ENCODE peak calls at places on chromosome 12, in four cellular contexts. R is HCT116, S is GM12878, H is K562. X is an unnamed sample.
A peak's percentile ranks its signal among the peaks of the same experiment; 100 is the strongest.

GRCh38 chr12:103021538-103022218 is 64.2 kb downstream of the ASCL1 start:
- DNase-seq in R (no peak), S (no peak), H (no peak), X (no peak)

GRCh38 chr12:120724720-120725119 is 906 bp upstream of the ACADS start:
- DNase-seq in S (no peak), R (no peak), H (no peak), X (no peak)

GRCh38 chr12:14913381-14913781 is 25.0 kb downstream of the ERP27 start:
- DNase-seq in H (no peak), S (no peak), R (peak; percentile 42), X (no peak)

GRCh38 chr12:98419101-98419794 is 96.1 kb upstream of the TMPO start:
- DNase-seq in S (no peak), H (no peak), R (no peak), X (no peak)

GRCh38 chr12:9634177-9634803 is 26.6 kb upstream of the KLRB1 start:
- DNase-seq in H (peak; percentile 69), R (no peak), S (no peak), X (peak; percentile 71)

GRCh38 chr12:65998536-65999530 is 131.7 kb downstream of the LLPH start:
- DNase-seq in R (no peak), S (no peak), H (no peak), X (no peak)

GRCh38 chr12:6275609-6276246 is 34.8 kb upstream of the PLEKHG6 start:
- DNase-seq in H (no peak), R (no peak), S (no peak), X (no peak)

GRCh38 chr12:18250313-18250916 is 10.9 kb upstream of the PIK3C2G start:
- DNase-seq in R (peak; percentile 54), H (peak; percentile 43), S (no peak), X (no peak)

GRCh38 chr12:96752211-96752610 is 154.8 kb upstream of the NEDD1 start:
- DNase-seq in H (no peak), S (no peak), R (no peak), X (no peak)

GRCh38 chr12:105212431-105212830 is 23.5 kb downstream of the APPL2 start:
- DNase-seq in S (no peak), R (no peak), H (no peak), X (no peak)

GRCh38 chr12:101599311-101599710 is 4.5 kb downstream of the MYBPC1 start:
- DNase-seq in H (no peak), R (no peak), S (no peak), X (no peak)
- TF ChIP-seq EGR1 in H (no peak), R (no peak), S (no peak), X (no peak)

GRCh38 chr12:63150255-63151060 is 543 bp downstream of the AVPR1A start:
- DNase-seq in S (no peak), H (no peak), R (no peak), X (peak; percentile 27)

GRCh38 chr12:63149884-63150254 is 1.1 kb downstream of the AVPR1A start:
- DNase-seq in H (no peak), R (no peak), S (no peak), X (no peak)

GRCh38 chr12:63154560-63154959 is 3.6 kb upstream of the AVPR1A start:
- DNase-seq in R (no peak), S (no peak), H (no peak), X (no peak)

GRCh38 chr12:63151061-63151897 is at the start of gene AVPR1A:
- DNase-seq in S (no peak), R (no peak), H (no peak), X (no peak)

GRCh38 chr12:63151898-63152700 is 1.1 kb upstream of the AVPR1A start:
- DNase-seq in R (peak; percentile 43), S (no peak), H (peak; percentile 41), X (no peak)
- TF ChIP-seq EGR1 in R (no peak), S (no peak), H (no peak), X (no peak)

GRCh38 chr12:81811066-81811777 is 52.1 kb upstream of the PPFIA2 start:
- DNase-seq in H (no peak), R (no peak), S (no peak), X (no peak)
- TF ChIP-seq EGR1 in H (no peak), R (no peak), S (no peak), X (no peak)

GRCh38 chr12:76023069-76023690 is 8.4 kb downstream of the PHLDA1 start:
- DNase-seq in H (no peak), R (no peak), S (no peak), X (no peak)

GRCh38 chr12:76018111-76018510 is 13.5 kb downstream of the PHLDA1 start:
- DNase-seq in H (no peak), S (no peak), R (no peak), X (no peak)

GRCh38 chr12:76020731-76021672 is 10.6 kb downstream of the PHLDA1 start:
- DNase-seq in R (peak; percentile 84), S (peak; percentile 19), H (peak; percentile 52), X (no peak)

GRCh38 chr12:76018672-76019071 is 12.9 kb downstream of the PHLDA1 start:
- DNase-seq in R (no peak), H (no peak), S (no peak), X (no peak)

GRCh38 chr12:76020281-76020680 is 11.3 kb downstream of the PHLDA1 start:
- DNase-seq in S (peak; percentile 15), R (peak; percentile 81), H (no peak), X (no peak)
- TF ChIP-seq EGR1 in S (no peak), R (no peak), H (no peak), X (no peak)

DNA sequence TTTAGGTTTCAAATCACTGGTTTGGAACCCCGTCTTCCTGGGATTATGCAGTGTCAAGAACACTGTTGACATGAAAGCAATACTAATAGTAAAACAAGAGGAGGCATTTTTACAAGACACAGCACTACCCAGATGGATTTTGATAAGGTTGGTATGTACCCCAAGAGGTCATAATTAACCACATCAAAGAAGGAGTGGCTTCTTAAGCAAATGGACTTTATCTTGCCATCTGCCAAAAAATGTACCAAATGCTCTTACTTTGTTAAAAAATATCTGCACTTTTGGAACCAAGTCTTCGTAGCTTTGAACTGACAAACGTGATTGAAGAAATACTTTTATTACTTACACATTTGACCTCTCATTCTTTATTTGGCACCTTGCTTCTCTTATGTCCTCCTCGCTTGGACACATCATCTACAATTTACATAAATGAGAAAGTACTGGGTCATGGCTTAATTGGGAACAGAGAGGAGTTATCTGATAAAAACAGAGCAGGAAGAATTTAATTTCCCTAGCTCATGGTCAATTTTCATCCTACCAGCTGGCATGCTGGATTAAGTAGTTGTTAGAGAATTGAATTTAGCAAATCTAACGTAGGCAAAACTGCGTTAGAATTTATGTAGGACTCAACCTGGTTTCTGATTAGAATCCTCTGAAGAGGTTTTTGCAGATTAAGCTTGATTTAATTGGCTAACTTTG is 54.5 kb upstream of the PRICKLE1 start:
- DNase-seq in S (no peak), H (no peak), R (no peak), X (no peak)
- TF ChIP-seq EGR1 in S (no peak), H (no peak), R (no peak), X (no peak)

GRCh38 chr12:124420972-124421674 is 126.2 kb downstream of the RFLNA start:
- DNase-seq in R (no peak), S (no peak), H (no peak), X (no peak)

GRCh38 chr12:124420041-124420765 is 125.3 kb downstream of the RFLNA start:
- DNase-seq in H (no peak), S (no peak), R (no peak), X (no peak)

GRCh38 chr12:124422570-124423523 is 128.0 kb downstream of the RFLNA start:
- DNase-seq in H (peak; percentile 90), R (peak; percentile 84), S (no peak), X (no peak)

GRCh38 chr12:124423683-124424515 is 129.0 kb downstream of the RFLNA start:
- DNase-seq in S (no peak), H (no peak), R (no peak), X (no peak)

DNA sequence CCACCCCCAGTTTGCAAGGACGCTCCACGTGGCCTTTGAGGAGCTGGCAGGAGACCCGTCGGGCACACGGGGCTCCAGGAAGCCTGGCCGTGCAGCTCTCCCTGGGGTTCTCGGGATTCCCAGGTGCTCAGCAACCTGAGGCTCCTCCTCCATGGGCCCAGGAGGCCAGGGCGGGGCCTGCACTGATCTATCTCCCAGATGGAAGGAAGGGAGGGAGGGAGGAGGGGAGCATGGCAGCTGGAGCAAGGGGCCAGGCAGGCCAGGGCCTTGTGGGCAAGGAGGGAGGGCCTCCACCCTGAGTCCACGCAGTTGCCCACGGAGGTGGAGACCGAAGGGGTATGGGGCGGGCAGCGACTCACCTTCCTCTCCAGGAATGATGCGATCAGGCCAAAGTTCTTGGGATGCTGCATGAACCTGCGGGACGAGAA is 127.3 kb downstream of the RFLNA start:
- DNase-seq in S (no peak), R (no peak), H (peak; percentile 54), X (no peak)
- TF ChIP-seq EGR1 in S (no peak), R (no peak), H (no peak), X (no peak)

GRCh38 chr12:7989827-7990491 is 42.6 kb upstream of the FOXJ2 start:
- DNase-seq in H (peak; percentile 58), R (no peak), S (no peak), X (no peak)
- TF ChIP-seq EGR1 in H (no peak), R (no peak), S (no peak), X (no peak)